ENCODE peak calls at places on chromosomes 4 and X, in five cellular contexts. J is HFF-Myc; H is activated T-helper 1 cell treated with anti-CD3 and anti-CD28 coated beads, Interleukin-2, amount 50 U/mL, for 16 hours; N is A172; D is neural crest cell. X is an unnamed sample.

GRCh38 chr4:8176547-8177399 is 18.2 kb upstream of the ABLIM2 start:
- DNase-seq in D (peak), J (no peak), H (no peak), N (peak), X (no peak)

GRCh38 chr4:147833254-147833653 is 101.4 kb downstream of the ARHGAP10 start:
- DNase-seq in D (no peak), H (no peak), J (no peak), N (peak), X (no peak)

GRCh38 chr4:27096142-27096824 is 235.6 kb downstream of the STIM2 start:
- DNase-seq in H (no peak), N (no peak), D (no peak), J (no peak), X (no peak)

GRCh38 chr4:48315728-48316630 is 25.4 kb upstream of the SLAIN2 start:
- DNase-seq in D (peak), N (peak), J (no peak), H (no peak), X (no peak)

GRCh38 chr4:48047896-48048295 is 31.3 kb downstream of the NIPAL1 start:
- DNase-seq in N (no peak), H (no peak), D (no peak), J (no peak), X (no peak)

GRCh38 chr4:46994007-46994405 is 625 bp upstream of the GABRA4 start:
- DNase-seq in J (no peak), D (no peak), N (no peak), H (no peak), X (no peak)

GRCh38 chrX:39204945-39205344 is 403.7 kb downstream of the MID1IP1 start:
- DNase-seq in H (no peak), D (no peak), N (no peak), J (no peak), X (no peak)

GRCh38 chr4:111717916-111718315 is 427.3 kb upstream of the FAM241A start:
- DNase-seq in J (no peak), N (no peak), H (no peak), D (no peak), X (no peak)

GRCh38 chrX:997631-998137 is 214.8 kb downstream of the CRLF2 start:
- DNase-seq in H (no peak), J (no peak), N (no peak), D (peak), X (no peak)

GRCh38 chrX:68710870-68711576 is 63.6 kb downstream of the STARD8 start:
- DNase-seq in D (peak), H (no peak), J (no peak), N (peak), X (peak)

GRCh38 chr4:57291911-57292310 is 181.7 kb upstream of the IGFBP7 start:
- DNase-seq in N (peak), H (no peak), J (no peak), D (no peak), X (no peak)

GRCh38 chrX:63408050-63408449 is 56.9 kb upstream of the SPIN4 start:
- DNase-seq in J (no peak), H (no peak), N (no peak), D (no peak), X (no peak)

GRCh38 chrX:31702208-31702607 is 630.4 kb upstream of the FTHL17 start:
- DNase-seq in N (peak), J (no peak), D (no peak), H (no peak), X (no peak)

GRCh38 chr4:97587912-97588311 is 555.4 kb downstream of the STPG2 start:
- DNase-seq in D (no peak), J (no peak), N (peak), H (no peak), X (no peak)

GRCh38 chr4:184664445-184665210 is 15.1 kb downstream of the PRIMPOL start:
- DNase-seq in J (no peak), N (peak), D (no peak), H (no peak), X (no peak)

GRCh38 chr4:102827674-102828496 is 534 bp upstream of the UBE2D3 start:
- DNase-seq in N (peak), H (peak), D (peak), J (peak), X (peak)

GRCh38 chr4:117134386-117134785 is 49.0 kb upstream of the TRAM1L1 start:
- DNase-seq in H (no peak), N (peak), D (no peak), J (no peak), X (no peak)

GRCh38 chr4:16259531-16260246 is 33.4 kb upstream of the TAPT1 start:
- DNase-seq in J (no peak), H (no peak), N (no peak), D (no peak), X (no peak)

GRCh38 chr4:5142726-5143125 is 91.4 kb downstream of the STK32B start:
- DNase-seq in D (no peak), N (peak), H (no peak), J (peak), X (no peak)

GRCh38 chr4:3184725-3185124 is 64.2 kb upstream of the MSANTD1 start:
- DNase-seq in N (no peak), D (no peak), J (no peak), H (no peak), X (no peak)

GRCh38 chrX:14412686-14413085 is 116.7 kb upstream of the GLRA2 start:
- DNase-seq in J (no peak), D (no peak), N (no peak), H (no peak), X (no peak)

GRCh38 chrX:17052210-17052609 is 105.8 kb downstream of the REPS2 start:
- DNase-seq in H (no peak), D (no peak), N (no peak), J (no peak), X (no peak)

GRCh38 chr4:51844157-51845054 is 1.5 kb downstream of the DCUN1D4 start:
- DNase-seq in N (peak), D (peak), J (peak), H (peak), X (peak)

GRCh38 chrX:24260827-24261550 is 52.9 kb downstream of the SUPT20HL2 start:
- DNase-seq in N (peak), J (no peak), H (no peak), D (no peak), X (no peak)